ENCODE peak calls at places on chromosome 2, in ten cellular contexts. D is fibroblast of lung, U is colonic mucosa, V is MM.1S, O is tibial artery, K is aorta, P is cardiac muscle cell, T is lower lobe of right lung, C is transverse colon, F is thyroid gland. Q is an unnamed sample.
A peak's percentile ranks its signal among the peaks of the same experiment; 100 is the strongest.

GRCh38 chr2:127953849-127954248 is 68.1 kb upstream of the AMMECR1L start:
- DNase-seq in D (peak; percentile 57), U (no peak), V (no peak), O (no peak), K (no peak), P (no peak), T (no peak), C (no peak), F (no peak), Q (peak; percentile 36)

GRCh38 chr2:98086491-98087446 is at the start of gene VWA3B:
- DNase-seq in D (peak; percentile 36), U (peak; percentile 89), V (peak; percentile 52), O (peak; percentile 66), K (peak; percentile 65), P (peak; percentile 70), T (peak; percentile 85), C (peak; percentile 91), F (peak; percentile 23), Q (peak; percentile 7)

GRCh38 chr2:39401319-39401718 is 35.8 kb downstream of the MAP4K3 start:
- DNase-seq in D (no peak), U (no peak), V (no peak), O (no peak), K (no peak), P (no peak), T (no peak), C (no peak), F (no peak), Q (no peak)

GRCh38 chr2:42976400-42976799 is 184.0 kb upstream of the HAAO start:
- DNase-seq in D (no peak), U (no peak), V (no peak), O (peak; percentile 58), K (no peak), P (no peak), T (no peak), C (no peak), F (no peak), Q (no peak)

GRCh38 chr2:157125685-157126084 is 131.8 kb upstream of the GALNT5 start:
- DNase-seq in D (no peak), U (no peak), V (no peak), O (no peak), K (no peak), P (no peak), T (no peak), C (no peak), F (no peak), Q (no peak)

GRCh38 chr2:134269986-134270735 is 16.3 kb downstream of the MGAT5 start:
- DNase-seq in D (no peak), U (no peak), V (no peak), O (no peak), K (no peak), P (peak; percentile 14), T (no peak), C (no peak), F (no peak), Q (peak; percentile 26)

GRCh38 chr2:81389203-81389602 is 1084.7 kb upstream of the LRRTM1 start:
- DNase-seq in D (no peak), U (no peak), V (no peak), O (no peak), K (no peak), P (no peak), T (no peak), C (no peak), F (no peak), Q (no peak)

GRCh38 chr2:126668254-126668653 is 12.3 kb downstream of the GYPC start:
- DNase-seq in D (no peak), U (no peak), V (no peak), O (no peak), K (no peak), P (no peak), T (no peak), C (no peak), F (no peak), Q (no peak)

GRCh38 chr2:177315303-177315887 is 50.9 kb upstream of the NFE2L2 start:
- DNase-seq in D (peak; percentile 46), U (no peak), V (no peak), O (no peak), K (no peak), P (no peak), T (no peak), C (no peak), F (peak; percentile 30), Q (peak; percentile 60)

GRCh38 chr2:158533009-158533408 is 76.3 kb downstream of the PKP4 start:
- DNase-seq in D (no peak), U (no peak), V (no peak), O (no peak), K (no peak), P (no peak), T (no peak), C (no peak), F (no peak), Q (no peak)

GRCh38 chr2:24492283-24493272 is 1.5 kb downstream of the NCOA1 start:
- DNase-seq in D (peak; percentile 51), U (peak; percentile 35), V (no peak), O (no peak), K (no peak), P (no peak), T (no peak), C (peak; percentile 15), F (no peak), Q (peak; percentile 42)

GRCh38 chr2:65450395-65450794 is 18.0 kb upstream of the SPRED2 start:
- DNase-seq in D (no peak), U (no peak), V (no peak), O (no peak), K (no peak), P (no peak), T (no peak), C (no peak), F (no peak), Q (no peak)

GRCh38 chr2:70766357-70767093 is 1.5 kb downstream of the ADD2 start:
- DNase-seq in D (no peak), U (no peak), V (no peak), O (no peak), K (no peak), P (no peak), T (no peak), C (no peak), F (no peak), Q (no peak)
- H3K4me3 ChIP-seq in D (no peak overlapping the region), U (no peak overlapping the region), V (peak overlapping the region; percentile 86), O (peak overlapping the region; percentile 42), K (no peak overlapping the region), P (peak overlapping the region; percentile 56), T (peak overlapping the region; percentile 51), C (peak overlapping the region; percentile 44), F (no peak overlapping the region), Q (no peak overlapping the region)

GRCh38 chr2:120224256-120224655 is 1.1 kb upstream of the TMEM185B start:
- DNase-seq in D (no peak), U (no peak), V (no peak), O (peak; percentile 62), K (no peak), P (no peak), T (no peak), C (peak; percentile 8), F (peak; percentile 28), Q (no peak)
- H3K4me3 ChIP-seq in D (no peak overlapping the region), U (no peak overlapping the region), V (no peak overlapping the region), O (peak overlapping the region; percentile 67), K (no peak overlapping the region), P (no peak overlapping the region), T (peak overlapping the region; percentile 75), C (peak overlapping the region; percentile 69), F (no peak overlapping the region), Q (no peak overlapping the region)

DNA sequence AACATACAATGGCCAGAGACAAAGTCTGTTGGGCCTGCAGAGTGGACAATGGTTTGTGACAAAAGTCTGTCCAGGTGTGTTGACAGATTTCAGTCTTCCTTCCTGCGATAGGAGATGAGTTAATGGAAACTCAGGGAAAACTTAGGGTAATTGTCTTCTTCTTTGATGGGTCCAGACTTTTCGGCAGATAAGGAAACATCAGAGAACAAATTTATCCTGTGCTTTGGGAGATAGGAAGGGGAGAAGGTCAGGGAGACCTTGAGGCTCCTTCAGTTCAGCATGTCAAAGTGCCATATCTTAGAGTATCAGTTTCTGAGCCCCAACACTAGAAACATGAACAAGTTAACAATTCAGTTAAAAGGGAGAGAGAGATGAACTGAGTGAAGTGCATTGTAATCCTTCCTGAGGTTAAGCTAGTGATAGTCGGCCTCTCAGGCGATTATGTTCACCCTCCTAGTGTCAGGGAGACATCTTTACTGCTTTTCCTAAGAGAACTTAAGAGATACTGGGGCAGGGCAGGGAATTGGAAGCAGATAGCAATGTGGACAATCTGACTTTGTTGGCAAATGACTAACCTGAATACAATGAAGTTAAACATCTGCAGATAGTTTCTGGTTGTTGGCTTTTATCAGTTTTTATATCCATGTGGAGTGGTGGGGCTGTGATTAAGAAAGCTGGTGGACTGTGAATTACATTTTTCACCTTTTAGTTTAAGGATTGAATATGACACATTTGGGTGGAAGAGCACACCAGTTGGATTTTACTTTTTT is 248.8 kb upstream of the FN1 start:
- DNase-seq in D (peak; percentile 41), U (no peak), V (no peak), O (no peak), K (no peak), P (no peak), T (no peak), C (no peak), F (no peak), Q (peak; percentile 88)
- H3K4me3 ChIP-seq in D (no peak overlapping the region), U (no peak overlapping the region), V (no peak overlapping the region), O (no peak overlapping the region), K (no peak overlapping the region), P (no peak overlapping the region), T (no peak overlapping the region), C (no peak overlapping the region), F (no peak overlapping the region), Q (no peak overlapping the region)

GRCh38 chr2:101014264-101014857 is 12.3 kb downstream of the RPL31 start:
- DNase-seq in D (no peak), U (no peak), V (no peak), O (no peak), K (no peak), P (no peak), T (no peak), C (no peak), F (no peak), Q (no peak)

GRCh38 chr2:101017371-101017770 is 15.3 kb downstream of the RPL31 start:
- DNase-seq in D (no peak), U (no peak), V (no peak), O (no peak), K (no peak), P (no peak), T (no peak), C (no peak), F (no peak), Q (no peak)

GRCh38 chr2:101012054-101012705 is 10.1 kb downstream of the RPL31 start:
- DNase-seq in D (no peak), U (no peak), V (no peak), O (no peak), K (no peak), P (no peak), T (no peak), C (no peak), F (no peak), Q (no peak)

GRCh38 chr2:101011152-101011551 is 9.1 kb downstream of the RPL31 start:
- DNase-seq in D (no peak), U (no peak), V (no peak), O (no peak), K (no peak), P (no peak), T (no peak), C (no peak), F (no peak), Q (no peak)

DNA sequence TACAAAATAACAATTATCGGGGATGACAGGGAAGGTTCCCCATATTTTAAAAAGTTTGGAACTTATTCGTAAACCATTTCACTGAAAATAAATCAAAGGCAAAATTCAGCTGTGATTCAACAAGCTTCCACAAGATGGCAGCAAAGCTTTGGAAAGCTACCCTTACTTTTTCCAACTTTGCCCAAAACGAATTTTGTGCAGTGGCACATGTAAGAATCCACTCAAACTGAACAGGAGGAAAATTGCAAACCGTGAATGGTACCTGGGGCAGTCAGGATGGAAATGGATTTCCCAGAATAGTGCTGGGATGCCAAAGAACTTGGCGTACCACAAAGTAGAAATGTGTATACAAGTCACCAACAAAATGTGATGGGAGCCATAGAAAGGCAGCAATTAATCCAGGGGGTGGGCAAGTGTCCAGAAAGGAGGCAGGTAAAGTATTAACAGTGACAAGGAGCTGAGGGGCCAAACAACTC is 10.7 kb downstream of the RPL31 start:
- DNase-seq in D (peak; percentile 66), U (peak; percentile 44), V (peak; percentile 39), O (no peak), K (no peak), P (peak; percentile 58), T (no peak), C (peak; percentile 19), F (peak; percentile 26), Q (peak; percentile 72)
- H3K4me3 ChIP-seq in D (no peak overlapping the region), U (no peak overlapping the region), V (no peak overlapping the region), O (no peak overlapping the region), K (no peak overlapping the region), P (no peak overlapping the region), T (no peak overlapping the region), C (no peak overlapping the region), F (no peak overlapping the region), Q (no peak overlapping the region)